ENCODE peak calls at places on chromosomes 5 and 9, in six cellular contexts. J is IMR-90, L is mesendoderm, I is neuronal stem cell, H is trophoblast cell, U is H9. G is an unnamed sample.

GRCh38 chr9:71854811-71855210 is 56.2 kb downstream of the ABHD17B start:
- DNase-seq in J (no peak), L (no peak), I (no peak), H (no peak), U (no peak), G (no peak)

GRCh38 chr5:132090107-132090506 is 16.5 kb downstream of the CSF2 start:
- DNase-seq in J (peak), L (no peak), I (no peak), H (peak), U (no peak), G (peak)

GRCh38 chr9:38622083-38622674 is 1.8 kb upstream of the ANKRD18A start:
- DNase-seq in J (no peak), L (peak), I (peak), H (peak), U (peak), G (peak)

GRCh38 chr5:37015795-37016666 is 139.5 kb downstream of the NIPBL start:
- DNase-seq in J (peak), L (no peak), I (no peak), H (peak), U (no peak), G (no peak)

GRCh38 chr9:28956111-28956880 is 1383.0 kb upstream of the C9orf72 start:
- DNase-seq in J (no peak), L (no peak), I (no peak), H (no peak), U (no peak), G (no peak)

GRCh38 chr9:119736478-119737454 is 367.5 kb upstream of the BRINP1 start:
- DNase-seq in J (no peak), L (no peak), I (no peak), H (no peak), U (no peak), G (no peak)

GRCh38 chr9:16484178-16484577 is 386.3 kb downstream of the BNC2 start:
- DNase-seq in J (peak), L (no peak), I (no peak), H (no peak), U (no peak), G (peak)

GRCh38 chr5:76732405-76733048 is 16.6 kb downstream of the F2R start:
- DNase-seq in J (no peak), L (no peak), I (no peak), H (no peak), U (no peak), G (no peak)

GRCh38 chr5:14247054-14247386 is 103.9 kb downstream of the TRIO start:
- DNase-seq in J (no peak), L (peak), I (no peak), H (no peak), U (no peak), G (no peak)

GRCh38 chr5:60835554-60835953 is 8.5 kb downstream of the ELOVL7 start:
- DNase-seq in J (no peak), L (no peak), I (no peak), H (no peak), U (no peak), G (no peak)

GRCh38 chr5:59351076-59351794 is 542.3 kb downstream of the PDE4D start:
- DNase-seq in J (peak), L (no peak), I (no peak), H (no peak), U (no peak), G (no peak)

GRCh38 chr5:76790632-76791290 is 28.1 kb upstream of the F2RL1 start:
- DNase-seq in J (peak), L (peak), I (no peak), H (no peak), U (no peak), G (peak)

GRCh38 chr5:120304653-120305052 is 159.4 kb upstream of the PRR16 start:
- DNase-seq in J (peak), L (no peak), I (no peak), H (no peak), U (no peak), G (peak)

GRCh38 chr5:150615141-150615699 is 25.2 kb upstream of the SYNPO start:
- DNase-seq in J (peak), L (no peak), I (no peak), H (no peak), U (no peak), G (no peak)

GRCh38 chr5:139684881-139685749 is 37.0 kb downstream of the CXXC5 start:
- DNase-seq in J (no peak), L (no peak), I (no peak), H (no peak), U (peak), G (no peak)

GRCh38 chr5:109907189-109907588 is 217.5 kb downstream of the MAN2A1 start:
- DNase-seq in J (no peak), L (peak), I (no peak), H (no peak), U (no peak), G (peak)

GRCh38 chr9:35756743-35757526 is 2.9 kb upstream of the MSMP start:
- DNase-seq in J (no peak), L (peak), I (peak), H (peak), U (peak), G (peak)

DNA sequence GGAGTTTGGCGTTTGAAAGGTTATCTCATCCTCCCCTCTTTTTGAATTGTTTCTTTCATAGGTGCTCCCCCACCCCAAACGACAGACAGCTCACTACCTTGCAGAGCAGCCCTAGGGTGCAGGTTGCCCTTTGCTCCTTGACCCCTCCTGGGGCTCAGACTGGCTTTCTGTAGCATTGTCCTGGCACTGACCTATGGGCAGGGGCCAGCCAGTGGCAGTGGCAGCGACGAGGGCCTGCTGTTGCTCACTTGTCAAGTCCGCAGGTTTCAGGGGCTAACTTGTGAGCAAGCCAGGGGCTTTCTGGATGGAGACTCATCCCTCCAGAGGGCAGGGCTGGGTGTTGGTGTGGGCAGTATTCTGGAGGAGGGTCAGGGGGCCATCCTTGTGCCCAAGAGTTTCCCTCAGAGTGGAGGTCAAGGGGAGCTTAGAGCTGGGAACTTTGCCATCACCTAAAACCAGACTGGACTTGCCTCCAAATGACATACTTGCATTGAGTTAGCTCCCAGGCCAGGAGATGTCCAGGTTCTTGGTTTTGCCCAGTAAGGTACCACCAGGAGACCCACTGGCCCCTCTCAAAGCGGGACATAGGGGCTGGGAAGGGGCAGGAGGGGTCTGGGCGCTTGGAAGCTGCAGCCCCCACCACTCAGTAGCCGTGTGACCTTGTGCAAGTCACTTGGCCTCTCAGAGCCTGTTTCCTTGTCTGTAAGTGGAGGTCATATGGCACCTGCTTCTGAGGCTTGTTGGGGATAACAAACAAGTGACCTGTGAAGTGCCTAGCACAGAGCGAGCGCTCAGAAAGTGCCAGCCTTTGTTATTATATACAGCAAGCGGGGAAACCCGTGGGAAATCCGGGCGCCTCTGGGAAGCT is 53.5 kb upstream of the CDKN2AIPNL start:
- DNase-seq in J (no peak), L (no peak), I (no peak), H (no peak), U (no peak), G (no peak)
- H4K8ac ChIP-seq in J (peak), L (no peak), I (peak), H (peak), U (no peak), G (peak)

DNA sequence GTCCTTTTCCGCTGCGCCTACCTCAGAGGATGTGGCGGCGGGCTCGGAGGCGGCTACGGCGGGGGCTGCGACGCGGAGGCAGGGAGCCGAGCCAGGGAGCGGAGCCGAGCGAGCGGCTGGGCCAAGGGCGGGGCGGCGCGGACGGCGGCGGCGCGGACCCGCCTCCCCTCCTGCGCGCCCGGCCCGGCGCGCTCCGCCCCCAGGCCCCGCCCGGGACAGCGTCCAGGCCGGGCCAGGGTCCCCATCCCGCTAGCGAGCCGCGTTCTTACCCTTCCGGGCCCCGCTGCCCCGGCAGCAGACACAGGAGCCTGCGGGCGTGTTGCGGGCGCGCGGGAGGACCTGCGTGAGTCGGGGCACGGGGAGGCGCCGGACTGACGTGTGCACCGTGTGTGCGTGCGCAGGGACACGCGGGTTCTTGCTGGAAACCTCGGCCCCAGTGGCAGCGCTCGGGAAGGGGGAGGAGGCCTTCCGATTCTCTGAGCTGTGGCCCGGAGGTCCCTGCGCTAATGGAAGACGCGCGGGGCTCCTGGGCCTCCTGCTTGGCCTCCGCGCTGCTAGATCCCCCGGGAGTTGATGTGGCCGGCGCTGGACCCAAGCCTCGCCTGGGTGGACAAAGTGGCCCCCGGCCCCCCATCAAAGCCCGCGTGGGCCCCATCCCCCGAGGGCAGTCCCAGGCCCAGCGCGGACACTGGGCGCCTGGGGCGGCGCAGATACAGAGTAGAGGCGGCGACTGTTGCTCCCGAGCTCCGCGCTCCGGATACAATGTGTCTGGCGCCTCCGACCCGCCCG is at the start of gene VDAC1:
- DNase-seq in J (peak), L (peak), I (peak), H (peak), U (peak), G (peak)
- H3K4ac ChIP-seq in J (peak), L (peak), I (no peak), H (peak), U (no peak), G (peak)

DNA sequence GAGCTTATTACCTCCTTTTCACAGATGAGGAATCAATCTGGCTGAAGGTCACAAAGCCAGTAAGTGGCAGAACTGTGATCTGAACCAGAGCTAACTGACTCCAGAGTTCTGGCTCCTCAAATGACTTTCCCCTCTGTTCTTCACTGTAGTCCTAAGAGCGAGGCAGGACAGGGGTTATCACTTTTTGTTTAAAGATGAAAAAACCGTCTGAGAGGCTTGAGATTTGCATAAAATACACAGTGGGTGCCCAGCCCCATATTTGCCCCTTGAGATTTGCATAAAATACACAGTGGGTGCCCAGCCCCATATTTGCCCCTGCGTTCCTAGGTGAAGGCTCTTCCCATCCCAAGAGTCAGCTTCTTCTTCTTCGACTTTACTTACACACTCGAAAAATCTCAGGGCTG is 667 bp downstream of the FBXO10 start:
- DNase-seq in J (no peak), L (no peak), I (no peak), H (no peak), U (no peak), G (peak)
- H4K8ac ChIP-seq in J (peak), L (no peak), I (no peak), H (peak), U (no peak), G (no peak)

GRCh38 chr5:141850786-141851185 is 27.4 kb downstream of the PCDH1 start:
- DNase-seq in J (no peak), L (peak), I (no peak), H (no peak), U (peak), G (no peak)

GRCh38 chr5:141851195-141851874 is 26.9 kb downstream of the PCDH1 start:
- DNase-seq in J (no peak), L (no peak), I (no peak), H (no peak), U (no peak), G (no peak)

GRCh38 chr5:141850183-141850768 is 27.9 kb downstream of the PCDH1 start:
- DNase-seq in J (peak), L (peak), I (peak), H (no peak), U (no peak), G (no peak)

GRCh38 chr5:141849371-141850182 is 28.6 kb downstream of the PCDH1 start:
- DNase-seq in J (peak), L (peak), I (peak), H (peak), U (peak), G (peak)

GRCh38 chr5:141848771-141849370 is 29.3 kb downstream of the PCDH1 start:
- DNase-seq in J (peak), L (peak), I (no peak), H (peak), U (peak), G (peak)
- H3K4ac ChIP-seq in J (peak), L (peak), I (no peak), H (peak), U (no peak), G (peak)

GRCh38 chr5:6832272-6832671 is 119.0 kb downstream of the TENT4A start:
- DNase-seq in J (no peak), L (no peak), I (no peak), H (no peak), U (no peak), G (no peak)
- H4K8ac ChIP-seq in J (no peak), L (no peak), I (no peak), H (no peak), U (no peak), G (no peak)